ENCODE peak calls at places on chromosomes 1 and 21, in nine cellular contexts. One of them, this sample, is unnamed.

GRCh38 chr1:62263006-62263812 is 56.0 kb downstream of the KANK4 start:
- DNase-seq in CD8-positive, alpha-beta T cell: no peak
- DNase-seq in EH: no peak
- DNase-seq in nephron progenitor cell: peak; percentile 31
- DNase-seq in ACHN: no peak
- DNase-seq in body of pancreas: no peak
- DNase-seq in coronary artery: no peak
- DNase-seq in mesendoderm: peak; percentile 66
- DNase-seq in aorta: no peak
- DNase-seq in this sample: no peak

GRCh38 chr1:47555307-47555706 is 117.5 kb downstream of the FOXD2 start:
- DNase-seq in CD8-positive, alpha-beta T cell: no peak
- DNase-seq in EH: no peak
- DNase-seq in nephron progenitor cell: no peak
- DNase-seq in ACHN: no peak
- DNase-seq in body of pancreas: no peak
- DNase-seq in coronary artery: no peak
- DNase-seq in mesendoderm: no peak
- DNase-seq in aorta: no peak
- DNase-seq in this sample: no peak

GRCh38 chr1:35845766-35846165 is 37.2 kb upstream of the AGO1 start:
- DNase-seq in CD8-positive, alpha-beta T cell: no peak
- DNase-seq in EH: peak; percentile 15
- DNase-seq in nephron progenitor cell: no peak
- DNase-seq in ACHN: no peak
- DNase-seq in body of pancreas: no peak
- DNase-seq in coronary artery: no peak
- DNase-seq in mesendoderm: no peak
- DNase-seq in aorta: no peak
- DNase-seq in this sample: no peak

GRCh38 chr21:34669149-34669879 is 520 bp downstream of the CLIC6 start:
- DNase-seq in CD8-positive, alpha-beta T cell: no peak
- DNase-seq in EH: no peak
- DNase-seq in nephron progenitor cell: peak; percentile 47
- DNase-seq in ACHN: no peak
- DNase-seq in body of pancreas: no peak
- DNase-seq in coronary artery: no peak
- DNase-seq in mesendoderm: peak; percentile 44
- DNase-seq in aorta: peak; percentile 81
- DNase-seq in this sample: no peak

GRCh38 chr1:68321084-68321685 is 88.9 kb upstream of the WLS start:
- DNase-seq in CD8-positive, alpha-beta T cell: no peak
- DNase-seq in EH: peak; percentile 66
- DNase-seq in nephron progenitor cell: peak; percentile 70
- DNase-seq in ACHN: peak; percentile 77
- DNase-seq in body of pancreas: peak; percentile 91
- DNase-seq in coronary artery: peak; percentile 78
- DNase-seq in mesendoderm: peak; percentile 84
- DNase-seq in aorta: peak; percentile 88
- DNase-seq in this sample: no peak

GRCh38 chr1:3494321-3495308 is 40.1 kb downstream of the ARHGEF16 start:
- DNase-seq in CD8-positive, alpha-beta T cell: no peak
- DNase-seq in EH: no peak
- DNase-seq in nephron progenitor cell: no peak
- DNase-seq in ACHN: no peak
- DNase-seq in body of pancreas: no peak
- DNase-seq in coronary artery: no peak
- DNase-seq in mesendoderm: no peak
- DNase-seq in aorta: no peak
- DNase-seq in this sample: no peak

GRCh38 chr1:226938903-226939438 is 1.1 kb upstream of the COQ8A start:
- DNase-seq in CD8-positive, alpha-beta T cell: no peak
- DNase-seq in EH: peak; percentile 59
- DNase-seq in nephron progenitor cell: no peak
- DNase-seq in ACHN: peak; percentile 50
- DNase-seq in body of pancreas: no peak
- DNase-seq in coronary artery: peak; percentile 17
- DNase-seq in mesendoderm: peak; percentile 20
- DNase-seq in aorta: no peak
- DNase-seq in this sample: no peak

GRCh38 chr1:15758953-15759661 is 512 bp downstream of the FBLIM1 start:
- DNase-seq in CD8-positive, alpha-beta T cell: no peak
- DNase-seq in EH: peak; percentile 46
- DNase-seq in nephron progenitor cell: peak; percentile 60
- DNase-seq in ACHN: no peak
- DNase-seq in body of pancreas: no peak
- DNase-seq in coronary artery: no peak
- DNase-seq in mesendoderm: no peak
- DNase-seq in aorta: no peak
- DNase-seq in this sample: no peak

GRCh38 chr21:33856893-33857527 is 58.6 kb downstream of the ATP5PO start:
- DNase-seq in CD8-positive, alpha-beta T cell: no peak
- DNase-seq in EH: no peak
- DNase-seq in nephron progenitor cell: no peak
- DNase-seq in ACHN: no peak
- DNase-seq in body of pancreas: no peak
- DNase-seq in coronary artery: no peak
- DNase-seq in mesendoderm: no peak
- DNase-seq in aorta: no peak
- DNase-seq in this sample: no peak

GRCh38 chr21:26941436-26941835 is 25.5 kb downstream of the ADAMTS5 start:
- DNase-seq in CD8-positive, alpha-beta T cell: no peak
- DNase-seq in EH: peak; percentile 44
- DNase-seq in nephron progenitor cell: no peak
- DNase-seq in ACHN: no peak
- DNase-seq in body of pancreas: no peak
- DNase-seq in coronary artery: no peak
- DNase-seq in mesendoderm: no peak
- DNase-seq in aorta: no peak
- DNase-seq in this sample: no peak

GRCh38 chr1:46455951-46456350 is 33.7 kb upstream of the DMBX1 start:
- DNase-seq in CD8-positive, alpha-beta T cell: no peak
- DNase-seq in EH: no peak
- DNase-seq in nephron progenitor cell: no peak
- DNase-seq in ACHN: no peak
- DNase-seq in body of pancreas: no peak
- DNase-seq in coronary artery: no peak
- DNase-seq in mesendoderm: no peak
- DNase-seq in aorta: no peak
- DNase-seq in this sample: no peak

GRCh38 chr1:59138402-59138801 is 158.5 kb upstream of the FGGY start:
- DNase-seq in CD8-positive, alpha-beta T cell: no peak
- DNase-seq in EH: no peak
- DNase-seq in nephron progenitor cell: no peak
- DNase-seq in ACHN: no peak
- DNase-seq in body of pancreas: no peak
- DNase-seq in coronary artery: no peak
- DNase-seq in mesendoderm: no peak
- DNase-seq in aorta: no peak
- DNase-seq in this sample: no peak

GRCh38 chr1:222168621-222169020 is 379.3 kb downstream of the HHIPL2 start:
- DNase-seq in CD8-positive, alpha-beta T cell: no peak
- DNase-seq in EH: no peak
- DNase-seq in nephron progenitor cell: no peak
- DNase-seq in ACHN: no peak
- DNase-seq in body of pancreas: no peak
- DNase-seq in coronary artery: no peak
- DNase-seq in mesendoderm: no peak
- DNase-seq in aorta: no peak
- DNase-seq in this sample: no peak

GRCh38 chr1:246971322-246971721 is 36.5 kb downstream of the ZNF695 start:
- DNase-seq in CD8-positive, alpha-beta T cell: no peak
- DNase-seq in EH: peak; percentile 33
- DNase-seq in nephron progenitor cell: no peak
- DNase-seq in ACHN: peak; percentile 65
- DNase-seq in body of pancreas: peak; percentile 43
- DNase-seq in coronary artery: no peak
- DNase-seq in mesendoderm: peak; percentile 68
- DNase-seq in aorta: no peak
- DNase-seq in this sample: no peak

GRCh38 chr1:1421147-1421906 is at the start of gene ANKRD65:
- DNase-seq in CD8-positive, alpha-beta T cell: no peak
- DNase-seq in EH: no peak
- DNase-seq in nephron progenitor cell: no peak
- DNase-seq in ACHN: no peak
- DNase-seq in body of pancreas: peak; percentile 59
- DNase-seq in coronary artery: no peak
- DNase-seq in mesendoderm: no peak
- DNase-seq in aorta: no peak
- DNase-seq in this sample: no peak

GRCh38 chr1:2836333-2836970 is 35.0 kb upstream of the TTC34 start:
- DNase-seq in CD8-positive, alpha-beta T cell: no peak
- DNase-seq in EH: no peak
- DNase-seq in nephron progenitor cell: no peak
- DNase-seq in ACHN: no peak
- DNase-seq in body of pancreas: no peak
- DNase-seq in coronary artery: no peak
- DNase-seq in mesendoderm: no peak
- DNase-seq in aorta: peak; percentile 59
- DNase-seq in this sample: no peak

GRCh38 chr1:218463194-218464156 is 118.3 kb downstream of the TGFB2 start:
- DNase-seq in CD8-positive, alpha-beta T cell: no peak
- DNase-seq in EH: peak; percentile 84
- DNase-seq in nephron progenitor cell: no peak
- DNase-seq in ACHN: peak; percentile 55
- DNase-seq in body of pancreas: peak; percentile 68
- DNase-seq in coronary artery: peak; percentile 74
- DNase-seq in mesendoderm: no peak
- DNase-seq in aorta: peak; percentile 84
- DNase-seq in this sample: no peak

GRCh38 chr1:245598524-245599310 is 443.9 kb downstream of the KIF26B start:
- DNase-seq in CD8-positive, alpha-beta T cell: no peak
- DNase-seq in EH: peak; percentile 28
- DNase-seq in nephron progenitor cell: no peak
- DNase-seq in ACHN: no peak
- DNase-seq in body of pancreas: no peak
- DNase-seq in coronary artery: no peak
- DNase-seq in mesendoderm: no peak
- DNase-seq in aorta: no peak
- DNase-seq in this sample: no peak

GRCh38 chr1:17802945-17803344 is 47.8 kb downstream of the ACTL8 start:
- DNase-seq in CD8-positive, alpha-beta T cell: no peak
- DNase-seq in EH: no peak
- DNase-seq in nephron progenitor cell: no peak
- DNase-seq in ACHN: no peak
- DNase-seq in body of pancreas: no peak
- DNase-seq in coronary artery: peak; percentile 36
- DNase-seq in mesendoderm: no peak
- DNase-seq in aorta: no peak
- DNase-seq in this sample: no peak

GRCh38 chr1:50978852-50979781 is 9.1 kb downstream of the CDKN2C start:
- DNase-seq in CD8-positive, alpha-beta T cell: no peak
- DNase-seq in EH: peak; percentile 50
- DNase-seq in nephron progenitor cell: peak; percentile 12
- DNase-seq in ACHN: peak; percentile 67
- DNase-seq in body of pancreas: peak; percentile 59
- DNase-seq in coronary artery: no peak
- DNase-seq in mesendoderm: peak; percentile 22
- DNase-seq in aorta: no peak
- DNase-seq in this sample: no peak

GRCh38 chr1:20964540-20965484 is 177.7 kb upstream of the HP1BP3 start:
- DNase-seq in CD8-positive, alpha-beta T cell: no peak
- DNase-seq in EH: no peak
- DNase-seq in nephron progenitor cell: no peak
- DNase-seq in ACHN: no peak
- DNase-seq in body of pancreas: no peak
- DNase-seq in coronary artery: no peak
- DNase-seq in mesendoderm: peak; percentile 31
- DNase-seq in aorta: no peak
- DNase-seq in this sample: no peak

GRCh38 chr1:90726716-90727480 is 9.8 kb upstream of the BARHL2 start:
- DNase-seq in CD8-positive, alpha-beta T cell: no peak
- DNase-seq in EH: no peak
- DNase-seq in nephron progenitor cell: no peak
- DNase-seq in ACHN: no peak
- DNase-seq in body of pancreas: no peak
- DNase-seq in coronary artery: no peak
- DNase-seq in mesendoderm: peak; percentile 48
- DNase-seq in aorta: no peak
- DNase-seq in this sample: no peak

GRCh38 chr1:66575739-66576138 is 41.8 kb downstream of the SGIP1 start:
- DNase-seq in CD8-positive, alpha-beta T cell: no peak
- DNase-seq in EH: peak; percentile 82
- DNase-seq in nephron progenitor cell: no peak
- DNase-seq in ACHN: no peak
- DNase-seq in body of pancreas: peak; percentile 3
- DNase-seq in coronary artery: no peak
- DNase-seq in mesendoderm: no peak
- DNase-seq in aorta: no peak
- DNase-seq in this sample: no peak

GRCh38 chr1:182784556-182785171 is 4.9 kb upstream of the NPL start:
- DNase-seq in CD8-positive, alpha-beta T cell: no peak
- DNase-seq in EH: peak; percentile 62
- DNase-seq in nephron progenitor cell: no peak
- DNase-seq in ACHN: peak; percentile 64
- DNase-seq in body of pancreas: peak; percentile 42
- DNase-seq in coronary artery: no peak
- DNase-seq in mesendoderm: peak; percentile 59
- DNase-seq in aorta: no peak
- DNase-seq in this sample: no peak

GRCh38 chr21:44370027-44370735 is 16.8 kb downstream of the TRPM2 start:
- DNase-seq in CD8-positive, alpha-beta T cell: no peak
- DNase-seq in EH: peak; percentile 34
- DNase-seq in nephron progenitor cell: peak; percentile 83
- DNase-seq in ACHN: peak; percentile 24
- DNase-seq in body of pancreas: peak; percentile 31
- DNase-seq in coronary artery: peak; percentile 66
- DNase-seq in mesendoderm: no peak
- DNase-seq in aorta: peak; percentile 74
- DNase-seq in this sample: peak; percentile 81

GRCh38 chr1:203463469-203464062 is 12.0 kb upstream of the PRELP start:
- DNase-seq in CD8-positive, alpha-beta T cell: no peak
- DNase-seq in EH: peak; percentile 90
- DNase-seq in nephron progenitor cell: no peak
- DNase-seq in ACHN: no peak
- DNase-seq in body of pancreas: no peak
- DNase-seq in coronary artery: peak; percentile 74
- DNase-seq in mesendoderm: peak; percentile 79
- DNase-seq in aorta: no peak
- DNase-seq in this sample: no peak

GRCh38 chr1:192575499-192576189 is at the start of gene RGS1:
- DNase-seq in CD8-positive, alpha-beta T cell: peak; percentile 32
- DNase-seq in EH: no peak
- DNase-seq in nephron progenitor cell: no peak
- DNase-seq in ACHN: no peak
- DNase-seq in body of pancreas: peak; percentile 55
- DNase-seq in coronary artery: no peak
- DNase-seq in mesendoderm: no peak
- DNase-seq in aorta: no peak
- DNase-seq in this sample: no peak

GRCh38 chr1:23444104-23444533 is 19.6 kb upstream of the TCEA3 start:
- DNase-seq in CD8-positive, alpha-beta T cell: no peak
- DNase-seq in EH: peak; percentile 72
- DNase-seq in nephron progenitor cell: no peak
- DNase-seq in ACHN: no peak
- DNase-seq in body of pancreas: peak; percentile 70
- DNase-seq in coronary artery: peak; percentile 82
- DNase-seq in mesendoderm: no peak
- DNase-seq in aorta: peak; percentile 78
- DNase-seq in this sample: no peak

GRCh38 chr1:10506677-10507047 is 31.9 kb downstream of the PEX14 start:
- DNase-seq in CD8-positive, alpha-beta T cell: no peak
- DNase-seq in EH: no peak
- DNase-seq in nephron progenitor cell: no peak
- DNase-seq in ACHN: no peak
- DNase-seq in body of pancreas: no peak
- DNase-seq in coronary artery: no peak
- DNase-seq in mesendoderm: no peak
- DNase-seq in aorta: no peak
- DNase-seq in this sample: no peak

This sample was measured in mesenteric fat pad.